ENCODE peak calls at places on chromosomes 7 and 10, in nine cellular contexts. D is HS-5; J is cardiac septum; Z is SW480; W is activated T-helper 2 cell treated with anti-CD3 and anti-CD28 coated beads, Interferon-gamma antibody, Interleukin-2, Interleukin-4, amounts not matched to agents 10 μg/mL and 5 μg/mL and 100 μg/mL, durations not matched to agents 14 hours and 24 hours and 36 hours; B is T follicular helper cell; Y is hepatocyte; S is NCI-H2029 treated with DMSO at 0.1 percent for 48 hours; M is NAMALWA. H is an unnamed sample.

GRCh38 chr10:126021833-126022500 is 125.6 kb downstream of the FANK1 start:
- DNase-seq in M (no peak), B (no peak), J (no peak), S (no peak), D (no peak), Z (no peak), W (no peak), Y (no peak), H (no peak)

GRCh38 chr10:119602241-119603095 is 5.7 kb upstream of the TIAL1 start:
- DNase-seq in W (peak; percentile 37), Y (no peak), M (peak; percentile 55), Z (no peak), S (no peak), B (no peak), J (no peak), D (no peak), H (peak; percentile 34)

GRCh38 chr10:29329420-29329819 is 40.5 kb downstream of the LYZL1 start:
- DNase-seq in W (no peak), J (no peak), S (peak; percentile 3), B (no peak), D (no peak), Z (no peak), Y (no peak), M (no peak), H (no peak)

GRCh38 chr7:118753464-118753863 is 529.0 kb downstream of the ANKRD7 start:
- DNase-seq in M (no peak), J (no peak), Y (no peak), D (no peak), S (no peak), W (no peak), B (no peak), Z (no peak), H (no peak)

GRCh38 chr10:119306514-119306951 is 99.2 kb downstream of the GRK5 start:
- DNase-seq in J (no peak), W (peak; percentile 68), D (no peak), Z (no peak), M (peak; percentile 97), B (peak; percentile 77), Y (peak; percentile 12), S (no peak), H (peak; percentile 69)

GRCh38 chr10:60649485-60650271 is 128.6 kb upstream of the CDK1 start:
- DNase-seq in D (no peak), B (no peak), S (no peak), Y (peak; percentile 26), J (no peak), W (no peak), Z (no peak), M (peak; percentile 14), H (no peak)

GRCh38 chr10:51422311-51423120 is 276.9 kb downstream of the CSTF2T start:
- DNase-seq in J (no peak), M (peak; percentile 63), D (peak; percentile 29), B (no peak), Y (peak; percentile 71), S (no peak), W (no peak), Z (peak; percentile 29), H (peak; percentile 3)

GRCh38 chr10:29794776-29795635 is 160.2 kb upstream of the SVIL start:
- DNase-seq in Z (no peak), S (no peak), M (no peak), D (no peak), W (no peak), Y (no peak), B (no peak), J (no peak), H (no peak)

GRCh38 chr7:130913721-130914588 is 179.9 kb upstream of the KLF14 start:
- DNase-seq in J (no peak), B (no peak), Y (no peak), Z (no peak), D (no peak), M (no peak), S (no peak), W (no peak), H (no peak)

GRCh38 chr10:35517431-35518181 is 87.5 kb upstream of the GJD4 start:
- DNase-seq in W (no peak), Y (no peak), D (no peak), S (no peak), M (no peak), Z (no peak), J (no peak), B (no peak), H (no peak)

GRCh38 chr10:112361951-112362770 is 11.8 kb upstream of the ACSL5 start:
- DNase-seq in M (no peak), D (no peak), Z (no peak), J (peak; percentile 80), S (peak; percentile 12), W (no peak), Y (no peak), B (no peak), H (no peak)

GRCh38 chr7:106219170-106219569 is 65.6 kb downstream of the NAMPT start:
- DNase-seq in Z (no peak), B (no peak), J (no peak), D (no peak), W (no peak), Y (no peak), M (no peak), S (no peak), H (no peak)